ENCODE peak calls at places on chromosomes 4 and X, in nine cellular contexts. K is endothelial cell; Y is activated naive CD4-positive, alpha-beta T cell; E is AG09309; N is posterior vena cava; J is activated CD8-positive, alpha-beta T cell treated with anti-CD3 and anti-CD28 coated beads for 36 hours; R is WTC11; D is stomach; U is A549. H is an unnamed sample.

GRCh38 chr4:101155859-101156430 is 191.4 kb downstream of the PPP3CA start:
- DNase-seq in N (no peak), Y (no peak), E (no peak), K (no peak), R (no peak), D (no peak), J (peak; percentile 47), U (no peak), H (no peak)

GRCh38 chr4:1290165-1290977 is 680 bp downstream of the MAEA start:
- DNase-seq in R (no peak), U (peak; percentile 10), K (no peak), E (no peak), D (peak; percentile 64), J (peak; percentile 41), Y (no peak), N (no peak), H (no peak)

GRCh38 chrX:7074135-7074907 is 73.2 kb upstream of the STS start:
- DNase-seq in U (no peak), E (no peak), N (no peak), J (no peak), D (peak; percentile 63), Y (no peak), K (no peak), R (no peak), H (no peak)

GRCh38 chrX:133370719-133371275 is 44.5 kb downstream of the GPC4 start:
- DNase-seq in K (no peak), R (no peak), J (no peak), U (no peak), Y (no peak), N (no peak), D (no peak), E (no peak), H (no peak)

GRCh38 chr4:123421227-123421941 is 24.8 kb downstream of the SPRY1 start:
- DNase-seq in E (no peak), K (no peak), J (peak; percentile 62), N (no peak), R (no peak), D (no peak), Y (no peak), U (no peak), H (no peak)

GRCh38 chr4:141921293-141921692 is 284.9 kb downstream of the IL15 start:
- DNase-seq in N (no peak), D (no peak), U (no peak), Y (no peak), R (no peak), K (no peak), J (no peak), E (no peak), H (no peak)

GRCh38 chrX:40864972-40865371 is 129.6 kb upstream of the MED14 start:
- DNase-seq in U (no peak), D (no peak), K (no peak), N (no peak), R (no peak), E (no peak), Y (no peak), J (no peak), H (no peak)

GRCh38 chrX:42886519-42886918 is 108.6 kb upstream of the PPP1R2C start:
- DNase-seq in U (no peak), K (no peak), E (no peak), Y (no peak), D (no peak), N (no peak), R (no peak), J (no peak), H (no peak)

GRCh38 chrX:19563746-19564145 is 48.4 kb upstream of the MAP3K15 start:
- DNase-seq in U (no peak), Y (no peak), J (peak; percentile 14), E (no peak), K (no peak), N (no peak), R (no peak), D (no peak), H (no peak)

GRCh38 chr4:102151696-102152095 is 193.6 kb downstream of the SLC39A8 start:
- DNase-seq in R (no peak), Y (no peak), N (no peak), D (no peak), J (no peak), K (no peak), E (no peak), U (no peak), H (no peak)

GRCh38 chrX:148582353-148582752 is 81.9 kb downstream of the AFF2 start:
- DNase-seq in D (no peak), E (no peak), R (no peak), U (no peak), K (no peak), N (no peak), J (no peak), Y (no peak), H (no peak)

GRCh38 chr4:71476240-71476639 is 137.4 kb downstream of the SLC4A4 start:
- DNase-seq in Y (no peak), N (no peak), K (no peak), U (no peak), E (no peak), R (no peak), D (no peak), J (no peak), H (no peak)

GRCh38 chr4:38489924-38490639 is 173.9 kb upstream of the KLF3 start:
- DNase-seq in E (no peak), J (no peak), K (peak; percentile 14), R (no peak), D (peak; percentile 52), Y (no peak), N (no peak), U (peak; percentile 2), H (no peak)

GRCh38 chr4:151169223-151169622 is 69.8 kb downstream of the RPS3A start:
- DNase-seq in E (peak; percentile 96), D (peak; percentile 31), N (peak; percentile 87), K (no peak), U (no peak), R (no peak), J (no peak), Y (no peak), H (no peak)

H was measured in right lobe of liver.